ENCODE peak calls at places on chromosomes 1 and 21, in five cellular contexts. R is EL; I is IMR-90; G is stimulated activated CD8-positive, alpha-beta memory T cell treated with anti-CD3 and anti-CD28 coated beads, Interleukin-15, amount 100 ng/mL, for 24 hours; Q is AG10803. T is an unnamed sample.

GRCh38 chr1:173601588-173601987 is 1.3 kb downstream of the SLC9C2 start:
- DNase-seq in R (no peak), G (no peak), Q (no peak), I (no peak), T (no peak)

GRCh38 chr1:27428316-27429028 is 36.0 kb downstream of the GPR3 start:
- DNase-seq in I (no peak), G (no peak), R (no peak), Q (peak; percentile 46), T (no peak)

GRCh38 chr1:63330331-63330916 is 8.1 kb downstream of the FOXD3 start:
- DNase-seq in G (no peak), Q (no peak), I (no peak), R (no peak), T (no peak)

GRCh38 chr1:116486424-116486823 is 84.4 kb downstream of the CD58 start:
- DNase-seq in Q (peak; percentile 68), I (peak; percentile 88), G (no peak), R (peak; percentile 83), T (no peak)

GRCh38 chr21:31414601-31415000 is 70.5 kb upstream of the TIAM1 start:
- DNase-seq in R (no peak), G (no peak), Q (no peak), I (no peak), T (no peak)

GRCh38 chr1:77322061-77322900 is 40.5 kb downstream of the AK5 start:
- DNase-seq in I (peak; percentile 91), Q (peak; percentile 82), R (peak; percentile 77), G (no peak), T (no peak)

GRCh38 chr1:7405844-7406500 is 365.1 kb upstream of the VAMP3 start:
- DNase-seq in I (no peak), R (no peak), G (no peak), Q (no peak), T (no peak)

GRCh38 chr21:15365751-15366392 is 301.1 kb upstream of the NRIP1 start:
- DNase-seq in Q (no peak), R (no peak), I (no peak), G (no peak), T (no peak)

GRCh38 chr1:2316451-2316940 is 74.9 kb downstream of the MORN1 start:
- DNase-seq in G (no peak), Q (no peak), R (peak; percentile 65), I (peak; percentile 47), T (no peak)

GRCh38 chr1:57407941-57408340 is 15.9 kb downstream of the DAB1 start:
- DNase-seq in I (no peak), R (no peak), G (no peak), Q (no peak), T (no peak)

GRCh38 chr1:145999321-146000024 is 3.1 kb upstream of the TXNIP start:
- DNase-seq in Q (no peak), R (no peak), I (no peak), G (no peak), T (no peak)

GRCh38 chr1:155940531-155940992 is 876 bp upstream of the RXFP4 start:
- DNase-seq in I (peak; percentile 55), Q (peak; percentile 76), G (no peak), R (peak; percentile 83), T (peak; percentile 19)

GRCh38 chr21:37207441-37208009 is 59.6 kb downstream of the VPS26C start:
- DNase-seq in Q (peak; percentile 51), I (no peak), R (no peak), G (no peak), T (peak; percentile 52)

GRCh38 chr1:41866285-41866684 is 52.4 kb downstream of the HIVEP3 start:
- DNase-seq in G (no peak), R (no peak), Q (no peak), I (no peak), T (no peak)

GRCh38 chr21:34351786-34352241 is 12.0 kb upstream of the KCNE2 start:
- DNase-seq in Q (peak; percentile 16), R (peak; percentile 31), G (no peak), I (peak; percentile 26), T (peak; percentile 56)

T was measured in NCI-H2107.